ENCODE peak calls at places on chromosomes 1 and 21, in seven cellular contexts. L is CD8-positive, alpha-beta T cell; V is adrenal gland; N is cardiac muscle cell; A is heart right ventricle; D is HCT116; H is tibial artery. O is an unnamed sample. For H3K4me1, the result is how much of the 10 kb centered on the place peaks cover.

GRCh38 chr1:194474701-194475100 is 1288.3 kb upstream of the B3GALT2 start:
- DNase-seq in L (no peak), V (no peak), N (no peak), A (no peak), D (no peak), H (no peak), O (no peak)

GRCh38 chr1:107626075-107626796 is 338.7 kb downstream of the VAV3 start:
- DNase-seq in L (no peak), V (no peak), N (no peak), A (no peak), D (no peak), H (no peak), O (peak)

GRCh38 chr1:177732178-177732577 is 237.7 kb downstream of the SEC16B start:
- DNase-seq in L (no peak), V (no peak), N (no peak), A (no peak), D (no peak), H (no peak), O (no peak)

GRCh38 chr21:32869459-32869858 is 97.9 kb upstream of the PAXBP1 start:
- DNase-seq in L (no peak), V (no peak), N (no peak), A (no peak), D (no peak), H (no peak), O (no peak)

GRCh38 chr1:205517288-205517687 is 12.8 kb downstream of the CDK18 start:
- DNase-seq in L (no peak), V (no peak), N (no peak), A (no peak), D (no peak), H (no peak), O (no peak)

GRCh38 chr1:1630191-1630964 is 1.6 kb upstream of the MMP23B start:
- DNase-seq in L (peak), V (peak), N (peak), A (peak), D (no peak), H (peak), O (peak)

GRCh38 chr1:180530501-180530900 is 28.1 kb upstream of the ACBD6 start:
- DNase-seq in L (no peak), V (no peak), N (no peak), A (no peak), D (no peak), H (no peak), O (peak)

GRCh38 chr1:162276493-162276892 is 100.2 kb downstream of the SPATA46 start:
- DNase-seq in L (no peak), V (no peak), N (peak), A (no peak), D (peak), H (no peak), O (no peak)

GRCh38 chr1:59494145-59494824 is 197.4 kb downstream of the FGGY start:
- DNase-seq in L (no peak), V (no peak), N (no peak), A (no peak), D (no peak), H (no peak), O (no peak)

GRCh38 chr1:166489670-166490436 is 323.1 kb upstream of the FAM78B start:
- DNase-seq in L (peak), V (peak), N (no peak), A (no peak), D (peak), H (no peak), O (no peak)

GRCh38 chr1:153292740-153293479 is 19.8 kb downstream of the PGLYRP3 start:
- DNase-seq in L (no peak), V (no peak), N (no peak), A (no peak), D (no peak), H (no peak), O (no peak)
- TF ChIP-seq CTCF in L (no peak), V (no peak), N (no peak), A (no peak), D (no peak), H (no peak), O (no peak)

GRCh38 chr21:25571726-25572121 is 35.6 kb downstream of the MRPL39 start:
- DNase-seq in L (no peak), V (no peak), N (no peak), A (no peak), D (no peak), H (no peak), O (no peak)
- H3K4me1 ChIP-seq in L (under half), V (under half), N (under half), A (under half), D (under half), H (under half), O (under half)

DNA sequence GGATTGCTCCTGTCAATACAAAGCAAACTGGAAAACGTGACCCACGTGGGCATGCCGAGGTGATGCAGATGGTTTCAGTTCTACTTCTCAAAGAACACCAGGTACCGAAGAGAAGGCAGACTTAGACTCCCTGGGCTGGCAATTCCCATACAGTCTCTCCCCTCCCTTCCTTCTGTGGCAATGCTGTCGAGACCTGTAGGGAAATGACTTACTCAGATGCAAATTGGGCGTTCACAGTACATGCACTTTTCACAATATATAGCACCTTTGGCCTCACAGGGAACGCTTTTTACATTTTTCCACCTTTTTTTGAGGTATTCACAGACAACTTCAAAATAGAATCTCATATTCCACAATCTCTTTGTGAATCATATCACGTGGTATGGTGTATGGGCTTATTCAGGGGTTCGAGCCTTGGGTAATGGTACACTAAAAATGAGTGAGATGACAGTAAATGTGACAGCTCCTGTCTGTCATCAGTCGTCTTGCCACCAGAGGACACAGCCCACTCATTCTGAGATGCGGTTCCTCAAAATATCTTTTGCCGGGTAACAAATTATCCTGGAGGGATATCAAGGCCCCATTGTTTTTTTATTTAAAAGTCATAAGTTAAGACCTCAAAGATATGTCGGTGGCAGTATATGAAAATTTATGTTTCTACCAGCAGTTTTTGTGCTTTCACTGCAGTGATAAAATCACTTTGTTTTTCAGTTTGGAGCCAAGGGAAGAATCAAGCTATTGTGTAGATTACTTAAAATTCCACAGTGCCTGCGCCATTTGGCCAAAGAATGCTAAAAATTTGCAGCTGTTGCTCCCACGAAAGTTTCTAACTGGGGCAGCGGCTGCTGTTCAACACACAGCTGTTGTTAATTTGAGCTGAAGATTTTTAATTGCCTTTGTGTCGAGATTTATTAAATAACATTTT is 168.4 kb downstream of the ZZZ3 start:
- DNase-seq in L (no peak), V (no peak), N (peak), A (no peak), D (no peak), H (no peak), O (peak)
- TF ChIP-seq CTCF in L (no peak), V (no peak), N (no peak), A (no peak), D (no peak), H (no peak), O (no peak)

GRCh38 chr1:24250224-24250623 is 63.1 kb upstream of the IFNLR1 start:
- DNase-seq in L (no peak), V (no peak), N (no peak), A (no peak), D (no peak), H (no peak), O (no peak)

GRCh38 chr1:24253569-24253968 is 65.6 kb upstream of the GRHL3 start:
- DNase-seq in L (no peak), V (no peak), N (no peak), A (no peak), D (no peak), H (no peak), O (no peak)

GRCh38 chr1:24250791-24251190 is 63.7 kb upstream of the IFNLR1 start:
- DNase-seq in L (no peak), V (no peak), N (no peak), A (no peak), D (no peak), H (no peak), O (no peak)

GRCh38 chr1:24252185-24252584 is 65.1 kb upstream of the IFNLR1 start:
- DNase-seq in L (no peak), V (no peak), N (no peak), A (no peak), D (no peak), H (no peak), O (no peak)

GRCh38 chr1:24251501-24251900 is 64.4 kb upstream of the IFNLR1 start:
- DNase-seq in L (no peak), V (no peak), N (no peak), A (no peak), D (no peak), H (no peak), O (no peak)
- H3K4me1 ChIP-seq in L (under half), V (under half), N (under half), A (under half), D (under half), H (under half), O (under half)

DNA sequence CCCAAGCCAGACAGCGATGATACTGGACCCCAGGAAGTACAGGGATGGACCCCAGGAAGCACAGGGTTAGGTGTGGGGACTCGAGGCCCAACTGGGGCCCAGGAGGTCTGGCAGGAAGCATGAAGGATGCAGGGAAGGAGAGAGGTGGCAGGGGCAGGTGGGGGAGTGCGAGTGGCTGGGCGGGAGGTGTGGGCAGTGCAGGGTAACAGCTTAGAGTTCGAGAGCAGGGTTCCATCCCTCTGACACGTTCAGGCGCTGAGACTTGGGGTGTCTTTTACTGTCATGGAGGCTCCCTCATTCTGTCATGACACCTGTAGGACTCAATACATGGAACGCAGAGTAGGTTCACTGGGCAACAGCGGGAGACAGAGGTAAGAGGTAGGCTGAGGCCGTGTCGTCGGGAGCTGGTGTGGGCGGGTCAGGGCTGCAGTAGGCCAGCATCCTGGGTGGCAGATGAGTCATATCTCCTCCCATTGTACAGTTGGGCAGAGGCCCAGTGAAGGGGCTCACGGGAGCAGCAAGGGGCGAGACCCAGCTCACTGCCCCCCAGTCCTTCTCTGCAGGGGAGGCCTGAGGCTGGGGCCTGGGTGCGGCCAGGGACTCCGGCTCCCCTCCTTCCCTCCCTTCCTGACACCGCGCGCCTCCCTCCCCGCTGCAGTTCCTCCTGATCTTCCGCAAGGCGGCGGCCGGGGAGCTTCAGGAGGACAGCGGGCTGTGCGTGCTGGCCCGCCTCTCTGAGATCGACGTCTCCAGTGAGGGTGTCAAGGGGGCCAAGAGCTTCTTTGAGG is 11.6 kb upstream of the CTRC start:
- DNase-seq in L (no peak), V (peak), N (no peak), A (peak), D (no peak), H (no peak), O (peak)
- TF ChIP-seq CTCF in L (no peak), V (peak), N (peak), A (peak), D (no peak), H (no peak), O (no peak)

GRCh38 chr1:112997781-112998180 is 41.8 kb upstream of the SLC16A1 start:
- DNase-seq in L (no peak), V (no peak), N (peak), A (no peak), D (no peak), H (no peak), O (peak)

GRCh38 chr1:113007706-113008364 is 51.8 kb upstream of the SLC16A1 start:
- DNase-seq in L (no peak), V (no peak), N (no peak), A (no peak), D (no peak), H (no peak), O (no peak)

GRCh38 chr1:112998592-112999235 is 42.7 kb upstream of the SLC16A1 start:
- DNase-seq in L (no peak), V (no peak), N (peak), A (peak), D (no peak), H (peak), O (peak)

GRCh38 chr1:113003751-113004690 is 48.0 kb upstream of the SLC16A1 start:
- DNase-seq in L (no peak), V (no peak), N (no peak), A (no peak), D (no peak), H (no peak), O (no peak)

GRCh38 chr1:113002297-113002696 is 46.3 kb upstream of the SLC16A1 start:
- DNase-seq in L (no peak), V (no peak), N (no peak), A (no peak), D (no peak), H (no peak), O (no peak)
- H3K4me1 ChIP-seq in L (under half), V (under half), N (under half), A (under half), D (under half), H (under half), O (under half)

O was measured in astrocyte.